ENCODE peak calls at places on chromosomes 4 and X, in five cellular contexts. One of them, this sample, is unnamed.

GRCh38 chr4:123588631-123589223 is 192.1 kb downstream of the SPRY1 start:
- DNase-seq in HFFc6: peak; percentile 9
- DNase-seq in A549: peak; percentile 44
- DNase-seq in cardiac muscle cell: peak; percentile 20
- DNase-seq in tibial artery: no peak
- DNase-seq in this sample: peak; percentile 47

GRCh38 chr4:7379161-7379560 is 55.6 kb downstream of the PSAPL1 start:
- DNase-seq in HFFc6: no peak
- DNase-seq in A549: no peak
- DNase-seq in cardiac muscle cell: no peak
- DNase-seq in tibial artery: no peak
- DNase-seq in this sample: no peak

GRCh38 chr4:38004887-38005286 is 44.7 kb downstream of the PTTG2 start:
- DNase-seq in HFFc6: no peak
- DNase-seq in A549: no peak
- DNase-seq in cardiac muscle cell: no peak
- DNase-seq in tibial artery: no peak
- DNase-seq in this sample: no peak

GRCh38 chr4:163534056-163534455 is 39.6 kb downstream of the TMA16 start:
- DNase-seq in HFFc6: no peak
- DNase-seq in A549: no peak
- DNase-seq in cardiac muscle cell: no peak
- DNase-seq in tibial artery: no peak
- DNase-seq in this sample: no peak

GRCh38 chrX:100720301-100720700 is 11.6 kb downstream of the SYTL4 start:
- DNase-seq in HFFc6: no peak
- DNase-seq in A549: no peak
- DNase-seq in cardiac muscle cell: peak; percentile 29
- DNase-seq in tibial artery: no peak
- DNase-seq in this sample: no peak

GRCh38 chrX:105975382-105975781 is 63.1 kb downstream of the SERPINA7 start:
- DNase-seq in HFFc6: no peak
- DNase-seq in A549: peak; percentile 7
- DNase-seq in cardiac muscle cell: peak; percentile 48
- DNase-seq in tibial artery: no peak
- DNase-seq in this sample: no peak

GRCh38 chrX:134694333-134694925 is 36.2 kb upstream of the PLAC1 start:
- DNase-seq in HFFc6: no peak
- DNase-seq in A549: no peak
- DNase-seq in cardiac muscle cell: no peak
- DNase-seq in tibial artery: no peak
- DNase-seq in this sample: no peak

GRCh38 chr4:26173619-26174018 is 147.2 kb upstream of the RBPJ start:
- DNase-seq in HFFc6: no peak
- DNase-seq in A549: no peak
- DNase-seq in cardiac muscle cell: no peak
- DNase-seq in tibial artery: no peak
- DNase-seq in this sample: no peak

GRCh38 chr4:53196872-53197759 is 168.7 kb downstream of the SCFD2 start:
- DNase-seq in HFFc6: peak; percentile 73
- DNase-seq in A549: peak; percentile 69
- DNase-seq in cardiac muscle cell: peak; percentile 95
- DNase-seq in tibial artery: no peak
- DNase-seq in this sample: peak; percentile 9

GRCh38 chrX:72078411-72078810 is 53.3 kb downstream of the RTL5 start:
- DNase-seq in HFFc6: no peak
- DNase-seq in A549: no peak
- DNase-seq in cardiac muscle cell: no peak
- DNase-seq in tibial artery: no peak
- DNase-seq in this sample: no peak

GRCh38 chr4:149031399-149031798 is 589.2 kb upstream of the NR3C2 start:
- DNase-seq in HFFc6: no peak
- DNase-seq in A549: no peak
- DNase-seq in cardiac muscle cell: peak; percentile 9
- DNase-seq in tibial artery: no peak
- DNase-seq in this sample: no peak

GRCh38 chrX:8036914-8037313 is 109.7 kb upstream of the PNPLA4 start:
- DNase-seq in HFFc6: no peak
- DNase-seq in A549: no peak
- DNase-seq in cardiac muscle cell: no peak
- DNase-seq in tibial artery: no peak
- DNase-seq in this sample: no peak

GRCh38 chrX:119984652-119985051 is 41.1 kb upstream of the NKAP start:
- DNase-seq in HFFc6: no peak
- DNase-seq in A549: no peak
- DNase-seq in cardiac muscle cell: no peak
- DNase-seq in tibial artery: no peak
- DNase-seq in this sample: no peak

GRCh38 chrX:24175276-24175675 is 25.7 kb downstream of the ZFX start:
- DNase-seq in HFFc6: no peak
- DNase-seq in A549: no peak
- DNase-seq in cardiac muscle cell: no peak
- DNase-seq in tibial artery: no peak
- DNase-seq in this sample: no peak

GRCh38 chr4:54525602-54526001 is 132.2 kb upstream of the KIT start:
- DNase-seq in HFFc6: peak; percentile 96
- DNase-seq in A549: peak; percentile 15
- DNase-seq in cardiac muscle cell: peak; percentile 95
- DNase-seq in tibial artery: no peak
- DNase-seq in this sample: peak; percentile 3

GRCh38 chrX:71616672-71617529 is 1.4 kb downstream of the CXCR3 start:
- DNase-seq in HFFc6: no peak
- DNase-seq in A549: no peak
- DNase-seq in cardiac muscle cell: no peak
- DNase-seq in tibial artery: no peak
- DNase-seq in this sample: no peak

GRCh38 chr4:81405900-81406401 is 65.8 kb downstream of the RASGEF1B start:
- DNase-seq in HFFc6: peak; percentile 73
- DNase-seq in A549: peak; percentile 68
- DNase-seq in cardiac muscle cell: peak; percentile 89
- DNase-seq in tibial artery: no peak
- DNase-seq in this sample: peak; percentile 49

GRCh38 chrX:127207326-127207725 is 387.8 kb downstream of the PRR32 start:
- DNase-seq in HFFc6: no peak
- DNase-seq in A549: no peak
- DNase-seq in cardiac muscle cell: no peak
- DNase-seq in tibial artery: no peak
- DNase-seq in this sample: no peak

GRCh38 chr4:114304567-114304966 is 294.0 kb upstream of the UGT8 start:
- DNase-seq in HFFc6: no peak
- DNase-seq in A549: no peak
- DNase-seq in cardiac muscle cell: no peak
- DNase-seq in tibial artery: no peak
- DNase-seq in this sample: no peak

GRCh38 chr4:113049421-113050355 is at the start of gene ANK2:
- DNase-seq in HFFc6: no peak
- DNase-seq in A549: no peak
- DNase-seq in cardiac muscle cell: no peak
- DNase-seq in tibial artery: no peak
- DNase-seq in this sample: no peak

GRCh38 chr4:183362916-183363542 is 40.8 kb upstream of the CLDN24 start:
- DNase-seq in HFFc6: no peak
- DNase-seq in A549: no peak
- DNase-seq in cardiac muscle cell: peak; percentile 68
- DNase-seq in tibial artery: no peak
- DNase-seq in this sample: no peak

GRCh38 chrX:39899876-39900787 is 197.6 kb downstream of the BCOR start:
- DNase-seq in HFFc6: no peak
- DNase-seq in A549: no peak
- DNase-seq in cardiac muscle cell: no peak
- DNase-seq in tibial artery: no peak
- DNase-seq in this sample: no peak

GRCh38 chr4:171847751-171848150 is 34.5 kb downstream of the GALNTL6 start:
- DNase-seq in HFFc6: no peak
- DNase-seq in A549: no peak
- DNase-seq in cardiac muscle cell: no peak
- DNase-seq in tibial artery: no peak
- DNase-seq in this sample: no peak

GRCh38 chrX:135086197-135086854 is 34.0 kb downstream of the ETDB start:
- DNase-seq in HFFc6: peak; percentile 40
- DNase-seq in A549: peak; percentile 66
- DNase-seq in cardiac muscle cell: peak; percentile 69
- DNase-seq in tibial artery: no peak
- DNase-seq in this sample: peak; percentile 55

GRCh38 chrX:109403927-109404326 is 78.0 kb downstream of the GUCY2F start:
- DNase-seq in HFFc6: no peak
- DNase-seq in A549: no peak
- DNase-seq in cardiac muscle cell: no peak
- DNase-seq in tibial artery: no peak
- DNase-seq in this sample: no peak

GRCh38 chr4:164997941-164998340 is 20.5 kb upstream of the TRIM61 start:
- DNase-seq in HFFc6: no peak
- DNase-seq in A549: no peak
- DNase-seq in cardiac muscle cell: no peak
- DNase-seq in tibial artery: no peak
- DNase-seq in this sample: no peak

GRCh38 chr4:119189638-119190037 is 22.9 kb upstream of the USP53 start:
- DNase-seq in HFFc6: no peak
- DNase-seq in A549: no peak
- DNase-seq in cardiac muscle cell: peak; percentile 68
- DNase-seq in tibial artery: no peak
- DNase-seq in this sample: no peak

GRCh38 chr4:5566991-5567390 is 141.4 kb downstream of the EVC2 start:
- DNase-seq in HFFc6: no peak
- DNase-seq in A549: no peak
- DNase-seq in cardiac muscle cell: no peak
- DNase-seq in tibial artery: no peak
- DNase-seq in this sample: no peak

GRCh38 chr4:122480023-122480422 is 23.5 kb upstream of the IL2 start:
- DNase-seq in HFFc6: no peak
- DNase-seq in A549: no peak
- DNase-seq in cardiac muscle cell: peak; percentile 84
- DNase-seq in tibial artery: no peak
- DNase-seq in this sample: no peak

GRCh38 chr4:151688785-151689043 is 72.1 kb downstream of the GATB start:
- DNase-seq in HFFc6: no peak
- DNase-seq in A549: no peak
- DNase-seq in cardiac muscle cell: no peak
- DNase-seq in tibial artery: no peak
- DNase-seq in this sample: no peak

GRCh38 chr4:52037730-52038108 is 380 bp downstream of the SGCB start:
- DNase-seq in HFFc6: peak; percentile 14
- DNase-seq in A549: peak; percentile 12
- DNase-seq in cardiac muscle cell: peak; percentile 38
- DNase-seq in tibial artery: peak; percentile 29
- DNase-seq in this sample: no peak

GRCh38 chrX:85379174-85379907 is at the start of gene POF1B:
- DNase-seq in HFFc6: no peak
- DNase-seq in A549: peak; percentile 59
- DNase-seq in cardiac muscle cell: no peak
- DNase-seq in tibial artery: no peak
- DNase-seq in this sample: peak; percentile 74

GRCh38 chr4:141912831-141913230 is 276.4 kb downstream of the IL15 start:
- DNase-seq in HFFc6: no peak
- DNase-seq in A549: no peak
- DNase-seq in cardiac muscle cell: peak; percentile 50
- DNase-seq in tibial artery: peak; percentile 20
- DNase-seq in this sample: no peak
- TF ChIP-seq CTCF in HFFc6: no peak
- TF ChIP-seq CTCF in A549: no peak
- TF ChIP-seq CTCF in cardiac muscle cell: no peak
- TF ChIP-seq CTCF in tibial artery: no peak
- TF ChIP-seq CTCF in this sample: no peak

DNA sequence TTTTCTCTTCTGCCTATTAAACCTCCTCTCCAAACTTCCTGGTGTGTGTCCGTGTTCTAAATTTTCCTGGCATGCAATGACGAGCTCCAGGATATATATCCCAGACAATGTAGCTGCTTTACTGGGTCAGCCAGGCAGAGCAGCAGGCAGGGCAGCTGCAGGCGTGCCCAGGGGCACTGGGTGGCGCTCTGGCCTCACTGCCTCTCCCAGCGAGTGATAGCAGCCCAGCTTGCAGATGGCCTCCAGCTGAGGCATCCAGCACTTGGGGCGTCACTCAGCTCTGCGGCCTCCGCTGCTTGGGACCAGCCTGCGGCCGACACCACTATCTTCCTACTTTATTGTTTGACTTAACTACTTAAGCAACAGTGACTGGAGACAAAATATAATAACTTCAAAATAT is 23.0 kb upstream of the UBA6 start:
- DNase-seq in HFFc6: no peak
- DNase-seq in A549: no peak
- DNase-seq in cardiac muscle cell: no peak
- DNase-seq in tibial artery: no peak
- DNase-seq in this sample: no peak
- TF ChIP-seq CTCF in HFFc6: peak; percentile 31
- TF ChIP-seq CTCF in A549: no peak
- TF ChIP-seq CTCF in cardiac muscle cell: peak; percentile 20
- TF ChIP-seq CTCF in tibial artery: no peak
- TF ChIP-seq CTCF in this sample: no peak

DNA sequence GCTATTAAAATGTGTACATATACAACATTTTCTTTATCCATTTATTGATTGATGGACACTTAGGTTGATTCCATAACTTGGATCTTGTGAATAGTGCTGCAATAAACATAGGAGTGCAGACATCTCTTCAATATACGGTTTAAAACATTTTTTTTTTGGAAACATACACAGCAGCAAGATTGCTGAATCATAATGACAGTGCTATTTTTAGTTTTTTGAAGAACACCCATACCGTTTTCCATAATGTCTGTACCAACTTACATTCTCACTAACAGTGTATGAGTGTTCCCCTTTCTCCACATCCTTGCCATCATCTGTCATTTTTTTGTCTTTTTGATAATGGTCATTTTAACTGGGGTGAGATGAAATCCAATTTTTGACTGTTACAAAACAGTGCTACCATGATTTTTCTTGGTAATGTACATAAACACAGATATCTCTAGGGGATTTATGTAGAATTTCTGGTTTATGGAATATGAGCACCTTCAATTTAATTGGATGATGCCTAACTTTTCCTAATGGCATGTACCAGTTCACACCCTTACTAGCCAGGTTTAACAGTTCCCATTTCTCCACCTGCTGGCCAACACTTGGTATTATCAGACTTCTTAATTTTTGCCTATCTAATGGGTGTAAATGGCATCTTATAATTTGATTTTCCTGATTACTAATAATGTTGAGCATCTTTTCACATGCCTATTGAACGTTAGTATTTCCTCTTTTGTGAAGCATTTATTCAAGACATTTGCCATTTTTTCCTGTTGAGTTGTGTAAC is 21.0 kb upstream of the TMSB15B start:
- DNase-seq in HFFc6: peak; percentile 22
- DNase-seq in A549: peak; percentile 58
- DNase-seq in cardiac muscle cell: peak; percentile 60
- DNase-seq in tibial artery: no peak
- DNase-seq in this sample: peak; percentile 30
- TF ChIP-seq CTCF in HFFc6: peak; percentile 71
- TF ChIP-seq CTCF in A549: peak; percentile 30
- TF ChIP-seq CTCF in cardiac muscle cell: peak; percentile 35
- TF ChIP-seq CTCF in tibial artery: peak; percentile 38
- TF ChIP-seq CTCF in this sample: no peak

GRCh38 chr4:98544818-98545399 is 113.5 kb downstream of the TSPAN5 start:
- DNase-seq in HFFc6: no peak
- DNase-seq in A549: no peak
- DNase-seq in cardiac muscle cell: no peak
- DNase-seq in tibial artery: no peak
- DNase-seq in this sample: no peak

GRCh38 chr4:98542011-98542410 is 116.4 kb downstream of the TSPAN5 start:
- DNase-seq in HFFc6: no peak
- DNase-seq in A549: no peak
- DNase-seq in cardiac muscle cell: no peak
- DNase-seq in tibial artery: no peak
- DNase-seq in this sample: no peak

GRCh38 chr4:98544141-98544817 is 114.1 kb downstream of the TSPAN5 start:
- DNase-seq in HFFc6: no peak
- DNase-seq in A549: no peak
- DNase-seq in cardiac muscle cell: no peak
- DNase-seq in tibial artery: no peak
- DNase-seq in this sample: no peak

GRCh38 chr4:98546910-98547544 is 111.4 kb downstream of the TSPAN5 start:
- DNase-seq in HFFc6: peak; percentile 48
- DNase-seq in A549: no peak
- DNase-seq in cardiac muscle cell: peak; percentile 86
- DNase-seq in tibial artery: peak; percentile 23
- DNase-seq in this sample: no peak
- TF ChIP-seq CTCF in HFFc6: peak; percentile 47
- TF ChIP-seq CTCF in A549: no peak
- TF ChIP-seq CTCF in cardiac muscle cell: peak; percentile 44
- TF ChIP-seq CTCF in tibial artery: no peak
- TF ChIP-seq CTCF in this sample: no peak